ENCODE peak calls at places on chromosome 10, in five cellular contexts. U is upper lobe of left lung, E is globus pallidus, G is hepatocyte, Z is AG08395. Y is an unnamed sample.

GRCh38 chr10:3972460-3973366 is 187.7 kb upstream of the KLF6 start:
- DNase-seq in E (no peak), G (no peak), U (no peak), Z (no peak), Y (no peak)

GRCh38 chr10:115335366-115335765 is 242.2 kb downstream of the ATRNL1 start:
- DNase-seq in Z (no peak), G (no peak), U (no peak), E (no peak), Y (peak)

GRCh38 chr10:105834261-105835059 is 1193.4 kb downstream of the SORCS3 start:
- DNase-seq in Z (no peak), G (no peak), E (no peak), U (no peak), Y (no peak)

GRCh38 chr10:109126016-109126415 is 797.3 kb downstream of the XPNPEP1 start:
- DNase-seq in U (no peak), E (no peak), Z (no peak), G (no peak), Y (peak)

GRCh38 chr10:63554666-63555065 is 33.5 kb downstream of the REEP3 start:
- DNase-seq in Z (peak), U (no peak), E (no peak), G (no peak), Y (peak)

GRCh38 chr10:29807407-29807806 is 172.6 kb upstream of the SVIL start:
- DNase-seq in Z (peak), G (no peak), U (no peak), E (no peak), Y (peak)

GRCh38 chr10:35226507-35226906 is 99.9 kb downstream of the CREM start:
- DNase-seq in Z (no peak), E (no peak), G (no peak), U (no peak), Y (no peak)

GRCh38 chr10:79007037-79007842 is 61.5 kb upstream of the ZMIZ1 start:
- DNase-seq in Z (no peak), E (no peak), U (no peak), G (no peak), Y (peak)

GRCh38 chr10:90424730-90425129 is 433.1 kb downstream of the HTR7 start:
- DNase-seq in G (no peak), U (no peak), E (no peak), Z (no peak), Y (no peak)

GRCh38 chr10:72727128-72727527 is 35.2 kb downstream of the MCU start:
- DNase-seq in Z (peak), U (no peak), E (no peak), G (no peak), Y (no peak)

GRCh38 chr10:121956111-121957061 is 18.6 kb downstream of the NSMCE4A start:
- DNase-seq in E (no peak), U (no peak), G (no peak), Z (peak), Y (no peak)

GRCh38 chr10:73968101-73968515 is 29.8 kb upstream of the VCL start:
- DNase-seq in E (no peak), U (no peak), G (no peak), Z (peak), Y (peak)

GRCh38 chr10:5484205-5484604 is 15.2 kb downstream of the CALML5 start:
- DNase-seq in G (no peak), Z (no peak), E (no peak), U (no peak), Y (peak)

GRCh38 chr10:79063661-79064490 is 4.9 kb upstream of the ZMIZ1 start:
- DNase-seq in E (no peak), U (peak), G (no peak), Z (no peak), Y (no peak)

GRCh38 chr10:79932841-79933379 is 16.0 kb downstream of the SFTPD start:
- DNase-seq in E (no peak), U (peak), G (no peak), Z (no peak), Y (no peak)

GRCh38 chr10:73798927-73799563 is 12.4 kb downstream of the NDST2 start:
- DNase-seq in U (no peak), E (no peak), Z (no peak), G (no peak), Y (no peak)

GRCh38 chr10:18438356-18439126 is 212.8 kb downstream of the NSUN6 start:
- DNase-seq in E (no peak), Z (no peak), G (no peak), U (no peak), Y (no peak)

GRCh38 chr10:13970231-13970966 is 360.3 kb downstream of the FRMD4A start:
- DNase-seq in G (no peak), U (no peak), E (no peak), Z (no peak), Y (peak)

GRCh38 chr10:7260412-7260900 is 150.4 kb downstream of the SFMBT2 start:
- DNase-seq in U (peak), Z (peak), E (peak), G (peak), Y (peak)

GRCh38 chr10:34526186-34526585 is 288.9 kb downstream of the PARD3 start:
- DNase-seq in G (no peak), E (no peak), U (no peak), Z (peak), Y (peak)

GRCh38 chr10:27223964-27224363 is 16.6 kb downstream of the ACBD5 start:
- DNase-seq in G (peak), U (peak), Z (peak), E (peak), Y (peak)

GRCh38 chr10:89206402-89207180 is 526 bp downstream of the CH25H start:
- DNase-seq in G (no peak), Z (peak), E (no peak), U (peak), Y (peak)

GRCh38 chr10:121900443-121901174 is 27.2 kb downstream of the ATE1 start:
- DNase-seq in E (peak), G (peak), Z (peak), U (no peak), Y (peak)

GRCh38 chr10:126331101-126331500 is 57.2 kb downstream of the ADAM12 start:
- DNase-seq in G (no peak), Z (peak), U (no peak), E (no peak), Y (peak)

GRCh38 chr10:10204415-10204814 is 813.3 kb upstream of the CELF2 start:
- DNase-seq in G (no peak), E (no peak), U (no peak), Z (no peak), Y (no peak)

GRCh38 chr10:31650010-31650409 is 278.6 kb downstream of the ARHGAP12 start:
- DNase-seq in U (no peak), E (peak), Z (peak), G (peak), Y (peak)

Y was measured in myocyte.